ENCODE peak calls at places on chromosomes 6 and 20, in ten cellular contexts. One of them, this sample, is unnamed. For H3K9me3, the result is how much of the 10 kb centered on the place peaks cover.

GRCh38 chr6:10303806-10304520 is 110.9 kb downstream of the TFAP2A start:
- DNase-seq in naive thymus-derived CD4-positive, alpha-beta T cell: no peak
- DNase-seq in endothelial cell of umbilical vein: no peak
- DNase-seq in NT2/D1: no peak
- DNase-seq in Caco-2: no peak
- DNase-seq in ascending aorta: no peak
- DNase-seq in CD8-positive, alpha-beta T cell: no peak
- DNase-seq in psoas muscle: no peak
- DNase-seq in fibroblast of lung: no peak
- DNase-seq in ovary: no peak
- DNase-seq in this sample: no peak

GRCh38 chr6:45423111-45423900 is 45.6 kb upstream of the SUPT3H start:
- DNase-seq in naive thymus-derived CD4-positive, alpha-beta T cell: peak
- DNase-seq in Caco-2: no peak
- DNase-seq in endothelial cell of umbilical vein: no peak
- DNase-seq in psoas muscle: peak
- DNase-seq in ascending aorta: no peak
- DNase-seq in ovary: peak
- DNase-seq in fibroblast of lung: no peak
- DNase-seq in NT2/D1: no peak
- DNase-seq in CD8-positive, alpha-beta T cell: no peak
- DNase-seq in this sample: no peak

GRCh38 chr20:14896569-14896968 is 559.2 kb upstream of the FLRT3 start:
- DNase-seq in ascending aorta: no peak
- DNase-seq in naive thymus-derived CD4-positive, alpha-beta T cell: no peak
- DNase-seq in ovary: no peak
- DNase-seq in psoas muscle: no peak
- DNase-seq in endothelial cell of umbilical vein: no peak
- DNase-seq in NT2/D1: no peak
- DNase-seq in CD8-positive, alpha-beta T cell: no peak
- DNase-seq in Caco-2: no peak
- DNase-seq in fibroblast of lung: no peak
- DNase-seq in this sample: no peak

GRCh38 chr20:11117808-11118528 is 444.2 kb upstream of the JAG1 start:
- DNase-seq in fibroblast of lung: peak
- DNase-seq in Caco-2: peak
- DNase-seq in ascending aorta: no peak
- DNase-seq in naive thymus-derived CD4-positive, alpha-beta T cell: no peak
- DNase-seq in psoas muscle: no peak
- DNase-seq in endothelial cell of umbilical vein: peak
- DNase-seq in CD8-positive, alpha-beta T cell: no peak
- DNase-seq in ovary: no peak
- DNase-seq in NT2/D1: no peak
- DNase-seq in this sample: no peak

GRCh38 chr20:47678130-47678453 is 107.2 kb downstream of the SULF2 start:
- DNase-seq in psoas muscle: no peak
- DNase-seq in ascending aorta: no peak
- DNase-seq in naive thymus-derived CD4-positive, alpha-beta T cell: no peak
- DNase-seq in CD8-positive, alpha-beta T cell: no peak
- DNase-seq in fibroblast of lung: no peak
- DNase-seq in ovary: no peak
- DNase-seq in NT2/D1: no peak
- DNase-seq in Caco-2: no peak
- DNase-seq in endothelial cell of umbilical vein: no peak
- DNase-seq in this sample: no peak

GRCh38 chr6:166855416-166855815 is 100.9 kb downstream of the RNASET2 start:
- DNase-seq in ascending aorta: no peak
- DNase-seq in CD8-positive, alpha-beta T cell: no peak
- DNase-seq in fibroblast of lung: no peak
- DNase-seq in Caco-2: no peak
- DNase-seq in naive thymus-derived CD4-positive, alpha-beta T cell: no peak
- DNase-seq in NT2/D1: no peak
- DNase-seq in psoas muscle: no peak
- DNase-seq in endothelial cell of umbilical vein: no peak
- DNase-seq in ovary: no peak
- DNase-seq in this sample: no peak

GRCh38 chr6:4125933-4126864 is 9.2 kb downstream of the ECI2 start:
- DNase-seq in endothelial cell of umbilical vein: peak
- DNase-seq in Caco-2: peak
- DNase-seq in ascending aorta: no peak
- DNase-seq in naive thymus-derived CD4-positive, alpha-beta T cell: no peak
- DNase-seq in fibroblast of lung: peak
- DNase-seq in NT2/D1: no peak
- DNase-seq in ovary: peak
- DNase-seq in psoas muscle: no peak
- DNase-seq in CD8-positive, alpha-beta T cell: no peak
- DNase-seq in this sample: no peak

GRCh38 chr6:151239603-151240035 is at the start of gene AKAP12:
- DNase-seq in CD8-positive, alpha-beta T cell: no peak
- DNase-seq in ascending aorta: peak
- DNase-seq in endothelial cell of umbilical vein: no peak
- DNase-seq in NT2/D1: peak
- DNase-seq in ovary: peak
- DNase-seq in psoas muscle: peak
- DNase-seq in fibroblast of lung: peak
- DNase-seq in Caco-2: no peak
- DNase-seq in naive thymus-derived CD4-positive, alpha-beta T cell: no peak
- DNase-seq in this sample: no peak

GRCh38 chr6:99432877-99433276 is 7.8 kb upstream of the PNISR start:
- DNase-seq in Caco-2: peak
- DNase-seq in naive thymus-derived CD4-positive, alpha-beta T cell: no peak
- DNase-seq in CD8-positive, alpha-beta T cell: no peak
- DNase-seq in endothelial cell of umbilical vein: no peak
- DNase-seq in fibroblast of lung: no peak
- DNase-seq in psoas muscle: no peak
- DNase-seq in NT2/D1: no peak
- DNase-seq in ascending aorta: no peak
- DNase-seq in ovary: no peak
- DNase-seq in this sample: no peak

GRCh38 chr6:77568570-77568969 is 84.3 kb upstream of the MEI4 start:
- DNase-seq in endothelial cell of umbilical vein: no peak
- DNase-seq in ovary: no peak
- DNase-seq in psoas muscle: no peak
- DNase-seq in ascending aorta: no peak
- DNase-seq in naive thymus-derived CD4-positive, alpha-beta T cell: no peak
- DNase-seq in Caco-2: no peak
- DNase-seq in fibroblast of lung: no peak
- DNase-seq in NT2/D1: no peak
- DNase-seq in CD8-positive, alpha-beta T cell: no peak
- DNase-seq in this sample: no peak

GRCh38 chr6:108945686-108946158 is 97.5 kb downstream of the ARMC2 start:
- DNase-seq in NT2/D1: no peak
- DNase-seq in psoas muscle: peak
- DNase-seq in ascending aorta: peak
- DNase-seq in CD8-positive, alpha-beta T cell: no peak
- DNase-seq in Caco-2: no peak
- DNase-seq in naive thymus-derived CD4-positive, alpha-beta T cell: no peak
- DNase-seq in fibroblast of lung: peak
- DNase-seq in endothelial cell of umbilical vein: no peak
- DNase-seq in ovary: peak
- DNase-seq in this sample: no peak

DNA sequence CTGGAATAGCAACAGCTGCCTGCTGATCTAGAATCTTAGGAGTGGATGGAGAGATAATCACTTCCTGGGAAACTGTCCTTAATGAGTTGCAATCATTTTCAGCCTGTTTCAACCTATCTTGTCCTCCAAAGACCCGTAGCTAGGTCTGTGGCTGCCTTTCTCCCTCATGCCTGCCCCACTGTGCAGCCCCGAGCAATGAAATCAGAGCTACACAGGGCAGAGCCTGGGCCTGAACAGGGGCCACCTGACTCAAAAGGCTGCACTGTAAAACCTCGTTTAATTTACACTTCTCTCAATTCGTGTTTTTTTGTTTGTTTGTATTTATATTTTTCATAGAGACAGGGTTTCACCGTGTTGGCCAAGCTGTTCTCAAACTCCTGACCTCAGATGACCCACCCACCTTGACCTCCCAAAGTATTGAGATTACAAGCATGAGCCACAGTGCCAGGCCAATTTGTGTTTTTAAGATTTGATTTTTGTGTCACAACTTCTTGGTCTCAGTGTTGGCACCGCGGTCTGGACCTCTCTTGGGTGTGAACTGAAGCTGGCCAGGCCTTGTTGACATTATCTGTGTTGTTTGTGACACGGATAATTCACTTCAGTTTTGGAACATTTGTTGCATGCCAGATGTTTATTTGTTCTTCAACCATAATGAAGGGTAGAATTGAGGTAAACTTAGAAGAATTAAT is 21.5 kb downstream of the GGTLC1 start:
- DNase-seq in ovary: no peak
- DNase-seq in fibroblast of lung: no peak
- DNase-seq in psoas muscle: no peak
- DNase-seq in ascending aorta: no peak
- DNase-seq in endothelial cell of umbilical vein: no peak
- DNase-seq in NT2/D1: no peak
- DNase-seq in CD8-positive, alpha-beta T cell: no peak
- DNase-seq in Caco-2: no peak
- DNase-seq in naive thymus-derived CD4-positive, alpha-beta T cell: no peak
- DNase-seq in this sample: no peak
- H3K9me3 ChIP-seq in ovary: under half
- H3K9me3 ChIP-seq in fibroblast of lung: under half
- H3K9me3 ChIP-seq in psoas muscle: under half
- H3K9me3 ChIP-seq in ascending aorta: under half
- H3K9me3 ChIP-seq in endothelial cell of umbilical vein: under half
- H3K9me3 ChIP-seq in NT2/D1: under half
- H3K9me3 ChIP-seq in CD8-positive, alpha-beta T cell: under half
- H3K9me3 ChIP-seq in Caco-2: under half
- H3K9me3 ChIP-seq in naive thymus-derived CD4-positive, alpha-beta T cell: under half
- H3K9me3 ChIP-seq in this sample: under half

GRCh38 chr6:137219664-137220252 is 573 bp upstream of the IFNGR1 start:
- DNase-seq in ovary: no peak
- DNase-seq in endothelial cell of umbilical vein: no peak
- DNase-seq in fibroblast of lung: no peak
- DNase-seq in CD8-positive, alpha-beta T cell: no peak
- DNase-seq in Caco-2: no peak
- DNase-seq in naive thymus-derived CD4-positive, alpha-beta T cell: no peak
- DNase-seq in ascending aorta: no peak
- DNase-seq in psoas muscle: no peak
- DNase-seq in NT2/D1: no peak
- DNase-seq in this sample: no peak
- H3K4me3 ChIP-seq in ovary: peak
- H3K4me3 ChIP-seq in endothelial cell of umbilical vein: peak
- H3K4me3 ChIP-seq in fibroblast of lung: peak
- H3K4me3 ChIP-seq in CD8-positive, alpha-beta T cell: peak
- H3K4me3 ChIP-seq in Caco-2: peak
- H3K4me3 ChIP-seq in naive thymus-derived CD4-positive, alpha-beta T cell: peak
- H3K4me3 ChIP-seq in ascending aorta: peak
- H3K4me3 ChIP-seq in psoas muscle: peak
- H3K4me3 ChIP-seq in NT2/D1: peak
- H3K4me3 ChIP-seq in this sample: peak

GRCh38 chr6:307874-308273 is 15.6 kb downstream of the DUSP22 start:
- DNase-seq in naive thymus-derived CD4-positive, alpha-beta T cell: no peak
- DNase-seq in psoas muscle: no peak
- DNase-seq in ovary: no peak
- DNase-seq in Caco-2: no peak
- DNase-seq in CD8-positive, alpha-beta T cell: no peak
- DNase-seq in NT2/D1: no peak
- DNase-seq in endothelial cell of umbilical vein: no peak
- DNase-seq in fibroblast of lung: no peak
- DNase-seq in ascending aorta: no peak
- DNase-seq in this sample: no peak

GRCh38 chr6:305371-306206 is 13.3 kb downstream of the DUSP22 start:
- DNase-seq in ovary: no peak
- DNase-seq in naive thymus-derived CD4-positive, alpha-beta T cell: no peak
- DNase-seq in ascending aorta: no peak
- DNase-seq in fibroblast of lung: no peak
- DNase-seq in Caco-2: no peak
- DNase-seq in NT2/D1: no peak
- DNase-seq in endothelial cell of umbilical vein: no peak
- DNase-seq in CD8-positive, alpha-beta T cell: no peak
- DNase-seq in psoas muscle: no peak
- DNase-seq in this sample: no peak

GRCh38 chr6:308307-308706 is 16.0 kb downstream of the DUSP22 start:
- DNase-seq in ascending aorta: no peak
- DNase-seq in ovary: no peak
- DNase-seq in psoas muscle: no peak
- DNase-seq in fibroblast of lung: no peak
- DNase-seq in NT2/D1: no peak
- DNase-seq in naive thymus-derived CD4-positive, alpha-beta T cell: no peak
- DNase-seq in CD8-positive, alpha-beta T cell: no peak
- DNase-seq in endothelial cell of umbilical vein: no peak
- DNase-seq in Caco-2: no peak
- DNase-seq in this sample: no peak

GRCh38 chr6:307065-307814 is 15.0 kb downstream of the DUSP22 start:
- DNase-seq in ascending aorta: no peak
- DNase-seq in endothelial cell of umbilical vein: no peak
- DNase-seq in psoas muscle: no peak
- DNase-seq in Caco-2: no peak
- DNase-seq in ovary: no peak
- DNase-seq in fibroblast of lung: no peak
- DNase-seq in CD8-positive, alpha-beta T cell: no peak
- DNase-seq in NT2/D1: no peak
- DNase-seq in naive thymus-derived CD4-positive, alpha-beta T cell: no peak
- DNase-seq in this sample: no peak

DNA sequence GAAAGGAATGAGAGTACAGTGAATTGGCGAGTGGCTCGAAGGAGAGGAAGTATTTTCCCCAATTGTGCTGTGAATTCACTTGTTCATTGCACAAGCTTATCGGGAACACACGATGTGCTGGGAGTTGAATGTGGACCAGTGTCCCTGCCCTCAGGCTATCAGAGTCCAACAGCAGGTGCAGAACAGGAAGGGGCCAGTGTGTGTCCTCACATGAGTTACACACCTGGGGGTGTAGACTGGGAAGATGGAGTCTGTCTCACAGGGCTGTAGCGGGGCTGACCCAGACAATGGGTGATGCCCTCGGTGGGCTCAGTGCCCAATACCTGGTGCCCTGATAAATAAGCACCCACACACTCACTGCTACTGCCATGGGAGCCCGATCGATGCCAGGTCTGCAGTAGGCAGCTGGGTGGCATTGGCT is 14.4 kb downstream of the DUSP22 start:
- DNase-seq in naive thymus-derived CD4-positive, alpha-beta T cell: no peak
- DNase-seq in fibroblast of lung: no peak
- DNase-seq in NT2/D1: no peak
- DNase-seq in psoas muscle: no peak
- DNase-seq in ascending aorta: no peak
- DNase-seq in ovary: no peak
- DNase-seq in endothelial cell of umbilical vein: no peak
- DNase-seq in CD8-positive, alpha-beta T cell: no peak
- DNase-seq in Caco-2: no peak
- DNase-seq in this sample: no peak
- H3K9me3 ChIP-seq in naive thymus-derived CD4-positive, alpha-beta T cell: under half
- H3K9me3 ChIP-seq in fibroblast of lung: under half
- H3K9me3 ChIP-seq in NT2/D1: under half
- H3K9me3 ChIP-seq in psoas muscle: under half
- H3K9me3 ChIP-seq in ascending aorta: under half
- H3K9me3 ChIP-seq in ovary: under half
- H3K9me3 ChIP-seq in endothelial cell of umbilical vein: under half
- H3K9me3 ChIP-seq in CD8-positive, alpha-beta T cell: under half
- H3K9me3 ChIP-seq in Caco-2: under half
- H3K9me3 ChIP-seq in this sample: under half

DNA sequence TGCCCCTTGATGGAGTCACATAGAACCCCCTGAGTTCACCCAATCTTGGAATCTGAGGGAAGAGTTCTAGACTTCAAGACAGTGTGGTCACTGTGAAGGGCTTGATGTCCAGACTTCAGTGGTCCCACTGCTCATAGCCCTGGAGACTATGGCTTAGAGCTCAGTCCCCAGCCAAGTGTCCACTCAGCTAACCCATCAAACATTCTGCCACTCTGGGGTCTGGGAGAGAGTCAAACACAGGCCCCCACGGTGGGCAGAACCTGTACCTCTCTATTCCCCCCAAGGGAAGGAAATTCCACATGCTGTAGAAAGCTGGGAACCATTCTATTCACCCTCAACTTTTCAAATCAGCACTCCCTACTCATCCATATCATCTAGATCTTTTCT is 15.5 kb upstream of the TBC1D22B start:
- DNase-seq in fibroblast of lung: no peak
- DNase-seq in endothelial cell of umbilical vein: no peak
- DNase-seq in CD8-positive, alpha-beta T cell: no peak
- DNase-seq in psoas muscle: no peak
- DNase-seq in ascending aorta: no peak
- DNase-seq in NT2/D1: no peak
- DNase-seq in ovary: peak
- DNase-seq in Caco-2: no peak
- DNase-seq in naive thymus-derived CD4-positive, alpha-beta T cell: no peak
- DNase-seq in this sample: no peak
- H3K4me3 ChIP-seq in fibroblast of lung: no peak
- H3K4me3 ChIP-seq in endothelial cell of umbilical vein: no peak
- H3K4me3 ChIP-seq in CD8-positive, alpha-beta T cell: no peak
- H3K4me3 ChIP-seq in psoas muscle: no peak
- H3K4me3 ChIP-seq in ascending aorta: no peak
- H3K4me3 ChIP-seq in NT2/D1: no peak
- H3K4me3 ChIP-seq in ovary: no peak
- H3K4me3 ChIP-seq in Caco-2: no peak
- H3K4me3 ChIP-seq in naive thymus-derived CD4-positive, alpha-beta T cell: no peak
- H3K4me3 ChIP-seq in this sample: no peak